ENCODE peak calls at places on chromosomes 3 and 15, in seven cellular contexts. J is mammary epithelial cell, G is Karpas-422, M is A549, S is neural progenitor cell, V is heart right ventricle, U is PC-3. I is an unnamed sample. For H3K4me1, the result is how much of the 10 kb centered on the place peaks cover.

GRCh38 chr3:36866358-36866757 is 78.5 kb downstream of the TRANK1 start:
- DNase-seq in J (peak), G (no peak), M (no peak), S (no peak), V (no peak), U (peak), I (no peak)

GRCh38 chr15:99010743-99011142 is 3.2 kb upstream of the PGPEP1L start:
- DNase-seq in J (no peak), G (no peak), M (no peak), S (no peak), V (no peak), U (no peak), I (no peak)

GRCh38 chr15:100107151-100107550 is 234.6 kb downstream of the ADAMTS17 start:
- DNase-seq in J (no peak), G (no peak), M (no peak), S (no peak), V (no peak), U (no peak), I (no peak)

GRCh38 chr15:80659375-80659774 is 35.7 kb upstream of the ABHD17C start:
- DNase-seq in J (no peak), G (no peak), M (no peak), S (peak), V (no peak), U (peak), I (no peak)

GRCh38 chr15:78264304-78265136 is at the start of gene DNAJA4:
- DNase-seq in J (no peak), G (no peak), M (no peak), S (peak), V (peak), U (no peak), I (peak)

GRCh38 chr3:51706788-51707731 is at the start of gene GRM2:
- DNase-seq in J (peak), G (no peak), M (no peak), S (peak), V (peak), U (peak), I (peak)

GRCh38 chr3:62046326-62046725 is 327.0 kb downstream of the FEZF2 start:
- DNase-seq in J (no peak), G (no peak), M (no peak), S (no peak), V (no peak), U (no peak), I (no peak)

GRCh38 chr15:88985547-88986393 is 72.6 kb upstream of the MFGE8 start:
- DNase-seq in J (no peak), G (no peak), M (no peak), S (no peak), V (no peak), U (no peak), I (no peak)

GRCh38 chr3:102972350-102972749 is 537.5 kb downstream of the ZPLD1 start:
- DNase-seq in J (no peak), G (no peak), M (no peak), S (no peak), V (no peak), U (no peak), I (no peak)

GRCh38 chr15:45637552-45638033 is 2.8 kb downstream of the SQOR start:
- DNase-seq in J (peak), G (no peak), M (peak), S (no peak), V (peak), U (peak), I (peak)

GRCh38 chr3:171286580-171287249 is 173.5 kb downstream of the TNIK start:
- DNase-seq in J (peak), G (no peak), M (no peak), S (no peak), V (no peak), U (peak), I (no peak)

GRCh38 chr15:63599401-63600000 is 2.3 kb downstream of the FBXL22 start:
- DNase-seq in J (peak), G (peak), M (peak), S (peak), V (peak), U (peak), I (peak)

GRCh38 chr3:140408252-140408651 is 269.6 kb upstream of the TRIM42 start:
- DNase-seq in J (no peak), G (no peak), M (no peak), S (no peak), V (no peak), U (no peak), I (no peak)

GRCh38 chr3:189392969-189393368 is 221.2 kb downstream of the TPRG1 start:
- DNase-seq in J (peak), G (no peak), M (peak), S (no peak), V (no peak), U (peak), I (no peak)

GRCh38 chr3:143036557-143036956 is 35.2 kb downstream of the U2SURP start:
- DNase-seq in J (no peak), G (no peak), M (no peak), S (no peak), V (no peak), U (no peak), I (no peak)

GRCh38 chr15:44598892-44599291 is 61.9 kb downstream of the EIF3J start:
- DNase-seq in J (no peak), G (no peak), M (no peak), S (no peak), V (no peak), U (no peak), I (no peak)

GRCh38 chr3:179613807-179614206 is 9.2 kb downstream of the NDUFB5 start:
- DNase-seq in J (no peak), G (no peak), M (no peak), S (no peak), V (no peak), U (no peak), I (no peak)

GRCh38 chr15:92451225-92451825 is 57.6 kb downstream of the ST8SIA2 start:
- DNase-seq in J (peak), G (no peak), M (no peak), S (no peak), V (no peak), U (peak), I (no peak)

GRCh38 chr15:48266029-48266428 is 59.9 kb downstream of the SLC12A1 start:
- DNase-seq in J (peak), G (no peak), M (no peak), S (no peak), V (no peak), U (peak), I (no peak)

GRCh38 chr15:90320885-90321278 is 31.2 kb upstream of the ZNF774 start:
- DNase-seq in J (no peak), G (no peak), M (no peak), S (no peak), V (no peak), U (no peak), I (no peak)

GRCh38 chr3:10560060-10560861 is 54.9 kb upstream of the ATP2B2 start:
- DNase-seq in J (no peak), G (no peak), M (no peak), S (no peak), V (no peak), U (no peak), I (no peak)

GRCh38 chr15:83092309-83092976 is 15.0 kb upstream of the TM6SF1 start:
- DNase-seq in J (peak), G (peak), M (no peak), S (no peak), V (no peak), U (peak), I (no peak)

GRCh38 chr15:91981802-91982201 is 128.3 kb downstream of the SLCO3A1 start:
- DNase-seq in J (no peak), G (no peak), M (no peak), S (no peak), V (no peak), U (no peak), I (no peak)

GRCh38 chr3:71120012-71120411 is 463.5 kb downstream of the FOXP1 start:
- DNase-seq in J (no peak), G (no peak), M (no peak), S (no peak), V (no peak), U (peak), I (no peak)

GRCh38 chr3:71119171-71119570 is 464.4 kb downstream of the FOXP1 start:
- DNase-seq in J (peak), G (no peak), M (no peak), S (no peak), V (no peak), U (peak), I (no peak)

GRCh38 chr3:71121429-71122167 is 461.9 kb downstream of the FOXP1 start:
- DNase-seq in J (peak), G (no peak), M (no peak), S (no peak), V (no peak), U (no peak), I (no peak)

GRCh38 chr3:71117572-71118247 is 465.8 kb downstream of the FOXP1 start:
- DNase-seq in J (no peak), G (no peak), M (no peak), S (no peak), V (no peak), U (peak), I (no peak)

GRCh38 chr3:71118406-71118805 is 465.1 kb downstream of the FOXP1 start:
- DNase-seq in J (no peak), G (no peak), M (no peak), S (no peak), V (no peak), U (no peak), I (no peak)
- H3K4me1 ChIP-seq in J (under half), G (half or more), M (under half), S (under half), V (under half), U (under half), I (under half)

GRCh38 chr3:159852821-159853505 is 135.7 kb upstream of the IL12A start:
- DNase-seq in J (peak), G (peak), M (peak), S (peak), V (peak), U (peak), I (peak)

GRCh38 chr3:159850481-159850880 is 138.2 kb upstream of the IL12A start:
- DNase-seq in J (no peak), G (peak), M (no peak), S (no peak), V (no peak), U (no peak), I (no peak)

GRCh38 chr3:159853506-159853864 is 135.2 kb upstream of the IL12A start:
- DNase-seq in J (no peak), G (no peak), M (no peak), S (no peak), V (no peak), U (no peak), I (no peak)

GRCh38 chr3:159854500-159855124 is 134.0 kb upstream of the IL12A start:
- DNase-seq in J (peak), G (peak), M (peak), S (no peak), V (no peak), U (peak), I (no peak)

DNA sequence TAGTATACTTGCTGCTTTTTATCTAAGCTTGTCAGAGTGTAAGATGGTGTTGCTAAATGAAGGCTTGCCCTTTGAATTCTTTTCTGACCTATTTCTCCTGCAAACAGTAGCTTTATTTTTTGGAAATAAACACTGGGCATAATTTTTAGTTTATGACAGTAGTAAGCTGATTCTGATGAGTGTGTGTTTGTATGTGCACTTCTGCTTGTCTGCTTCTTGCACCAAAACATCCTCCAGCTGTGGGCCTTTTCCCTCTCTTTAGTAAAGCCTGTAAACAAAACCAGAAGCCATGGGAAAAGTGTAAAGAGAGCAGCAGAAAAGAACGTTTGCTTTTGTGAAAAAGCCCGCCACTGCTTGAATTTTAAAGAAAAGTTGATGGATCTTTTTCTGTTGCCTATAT is 136.4 kb upstream of the IL12A start:
- DNase-seq in J (no peak), G (no peak), M (no peak), S (no peak), V (no peak), U (no peak), I (no peak)
- H3K4me3 ChIP-seq in J (no peak), G (no peak), M (no peak), S (peak), V (peak), U (no peak), I (peak)

DNA sequence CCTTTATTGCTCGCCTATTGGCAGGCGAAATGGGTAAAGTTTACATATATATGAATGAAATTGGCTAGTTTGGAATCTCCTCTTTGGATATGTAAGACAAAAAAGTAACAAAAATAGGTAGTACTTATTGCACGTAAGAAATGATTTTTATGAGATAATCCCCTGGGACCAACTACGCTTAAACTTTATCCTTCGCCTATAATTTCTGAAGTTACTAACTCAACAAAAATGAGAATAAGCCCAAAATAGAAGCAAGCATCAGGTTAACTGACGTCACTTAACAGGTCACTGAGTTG is 438 bp upstream of the SLC49A4 start:
- DNase-seq in J (no peak), G (no peak), M (no peak), S (no peak), V (no peak), U (no peak), I (no peak)
- H3K4me1 ChIP-seq in J (under half), G (under half), M (under half), S (under half), V (under half), U (under half), I (under half)

GRCh38 chr15:40337597-40337996 is 3.1 kb downstream of the CCDC9B start:
- DNase-seq in J (no peak), G (no peak), M (no peak), S (no peak), V (no peak), U (no peak), I (no peak)
- H3K4me3 ChIP-seq in J (no peak), G (no peak), M (no peak), S (no peak), V (peak), U (peak), I (peak)

GRCh38 chr15:74799255-74799842 is 13.3 kb upstream of the LMAN1L start:
- DNase-seq in J (no peak), G (peak), M (no peak), S (no peak), V (no peak), U (no peak), I (no peak)
- H3K4me1 ChIP-seq in J (under half), G (half or more), M (under half), S (under half), V (under half), U (under half), I (under half)

GRCh38 chr15:70856177-70856883 is 2.4 kb upstream of the LARP6 start:
- DNase-seq in J (no peak), G (no peak), M (no peak), S (no peak), V (no peak), U (peak), I (no peak)
- H3K4me3 ChIP-seq in J (no peak), G (no peak), M (no peak), S (no peak), V (no peak), U (peak), I (peak)

GRCh38 chr3:44272191-44272590 is 30.5 kb downstream of the TOPAZ1 start:
- DNase-seq in J (no peak), G (no peak), M (no peak), S (no peak), V (no peak), U (no peak), I (no peak)
- H3K4me1 ChIP-seq in J (under half), G (under half), M (under half), S (under half), V (under half), U (under half), I (under half)

GRCh38 chr15:65385868-65386253 is 8.1 kb upstream of the IGDCC3 start:
- DNase-seq in J (no peak), G (no peak), M (no peak), S (no peak), V (peak), U (no peak), I (peak)
- H3K4me3 ChIP-seq in J (no peak), G (no peak), M (no peak), S (no peak), V (no peak), U (no peak), I (peak)

I was measured in left ventricle myocardium inferior.